ENCODE peak calls at places on chromosomes 4 and X, in five cellular contexts. Y is GM23338, D is HepG2, Z is A549, A is K562. U is an unnamed sample.

GRCh38 chr4:94457692-94458106 is 6.0 kb downstream of the PDLIM5 start:
- DNase-seq in A (no peak), Z (no peak), D (no peak), Y (peak), U (no peak)

GRCh38 chrX:147476008-147476407 is 435.7 kb upstream of the FMR1 start:
- DNase-seq in Y (peak), Z (peak), D (peak), A (no peak), U (no peak)

GRCh38 chrX:133394765-133395164 is 20.5 kb downstream of the GPC4 start:
- DNase-seq in A (no peak), Y (no peak), Z (no peak), D (no peak), U (no peak)

GRCh38 chrX:20252392-20253231 is 14.1 kb downstream of the RPS6KA3 start:
- DNase-seq in D (peak), Z (peak), A (peak), Y (peak), U (no peak)

GRCh38 chrX:3216581-3216980 is 129.9 kb downstream of the MXRA5 start:
- DNase-seq in A (no peak), D (no peak), Y (no peak), Z (no peak), U (no peak)

GRCh38 chrX:48714573-48714972 is 18.0 kb downstream of the SUV39H1 start:
- DNase-seq in D (no peak), Y (no peak), Z (no peak), A (no peak), U (no peak)

GRCh38 chrX:54785901-54786300 is 12.2 kb downstream of the ITIH6 start:
- DNase-seq in Z (peak), D (peak), A (peak), Y (peak), U (no peak)

GRCh38 chr4:154590329-154591006 is at the start of gene FGA:
- DNase-seq in Z (peak), Y (peak), A (no peak), D (peak), U (no peak)

GRCh38 chr4:72886602-72887001 is 182.9 kb downstream of the COX18 start:
- DNase-seq in A (peak), D (no peak), Y (peak), Z (no peak), U (no peak)

GRCh38 chrX:116317409-116317808 is 119.0 kb upstream of the SLC6A14 start:
- DNase-seq in Y (peak), D (no peak), Z (no peak), A (no peak), U (no peak)

DNA sequence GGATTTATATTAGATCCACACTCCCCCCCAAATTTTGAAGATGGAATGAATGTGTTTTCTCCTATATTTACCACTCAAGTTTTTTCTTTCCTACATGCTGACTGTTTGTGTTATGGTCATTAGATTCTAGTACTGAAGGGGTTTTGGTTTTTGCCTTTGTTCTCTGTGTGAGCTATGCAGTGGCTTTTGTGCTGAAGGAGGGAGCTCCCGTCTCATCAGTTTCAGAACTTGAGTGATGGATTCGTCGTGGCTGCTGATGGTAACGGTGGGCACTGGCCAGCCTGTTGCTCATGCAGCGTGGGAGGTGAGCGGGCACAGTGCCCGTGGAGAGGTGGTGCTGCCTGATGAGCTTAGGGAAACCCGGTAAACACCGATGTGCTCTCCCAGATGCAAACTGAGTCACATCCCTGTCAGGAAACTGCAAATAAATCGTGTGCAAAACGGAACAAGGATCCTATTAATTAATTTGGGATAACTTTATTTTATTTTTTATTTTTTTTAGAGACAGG is 101.5 kb downstream of the SORBS2 start:
- DNase-seq in A (no peak), D (no peak), Y (no peak), Z (no peak), U (no peak)
- TF ChIP-seq JUNB in A (no peak), D (no peak), Y (no peak), Z (no peak), U (no peak)

DNA sequence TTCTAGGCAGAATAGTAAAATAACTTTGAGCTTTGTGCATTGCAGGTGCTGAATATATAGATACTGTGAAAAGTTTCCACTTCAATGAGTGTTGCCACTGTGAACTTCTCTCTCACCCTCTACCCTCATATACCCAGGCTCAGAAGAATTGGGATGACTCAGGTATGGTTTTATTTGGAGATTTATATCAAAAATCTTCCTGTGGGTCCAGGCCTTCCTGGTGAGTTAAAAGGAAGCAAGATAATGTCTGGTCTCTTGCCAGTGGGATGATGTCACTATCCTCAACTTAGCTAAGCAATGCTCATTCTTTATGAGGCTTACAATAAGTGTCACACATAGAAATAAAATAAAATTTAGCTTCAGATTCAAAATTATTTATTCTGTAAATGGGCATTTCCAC is 153.3 kb upstream of the TENT5D start:
- DNase-seq in D (no peak), A (no peak), Y (no peak), Z (no peak), U (no peak)
- TF ChIP-seq JUNB in D (no peak), A (no peak), Y (no peak), Z (no peak), U (no peak)

DNA sequence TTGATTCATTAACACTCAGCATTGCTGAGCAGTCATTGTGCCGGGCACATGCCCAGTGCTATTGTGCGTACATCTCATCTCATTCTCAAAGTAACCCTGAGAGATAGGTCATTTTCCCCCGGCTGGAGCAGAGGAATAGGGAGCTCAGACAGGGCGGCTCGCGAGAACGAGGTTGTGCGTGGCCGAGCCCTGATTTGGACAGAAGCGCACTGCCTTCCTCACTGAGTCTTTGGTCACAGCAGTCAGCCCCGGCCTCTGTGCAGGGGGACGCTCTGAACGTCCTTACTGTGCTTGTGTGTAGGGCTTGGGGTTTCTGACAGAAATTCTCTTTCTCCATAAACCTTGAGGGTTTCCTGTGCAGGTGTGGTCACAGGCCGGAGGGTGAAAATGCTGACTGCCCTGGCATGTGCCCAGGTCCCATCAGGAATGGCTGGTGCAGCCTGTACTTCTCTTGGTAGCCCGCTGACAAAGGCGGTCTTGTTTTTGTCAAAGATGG is 39.5 kb downstream of the NOP14 start:
- DNase-seq in Y (no peak), A (no peak), D (no peak), Z (no peak), U (no peak)
- TF ChIP-seq JUNB in Y (no peak), A (no peak), D (no peak), Z (no peak), U (no peak)

GRCh38 chrX:40058719-40059118 is 39.0 kb downstream of the BCOR start:
- DNase-seq in A (no peak), Z (no peak), D (no peak), Y (no peak), U (no peak)
- TF ChIP-seq JUNB in A (no peak), Z (no peak), D (no peak), Y (no peak), U (no peak)

GRCh38 chr4:47209833-47210232 is 178.5 kb downstream of the GABRB1 start:
- DNase-seq in Z (no peak), Y (no peak), A (no peak), D (no peak), U (no peak)
- TF ChIP-seq JUNB in Z (no peak), Y (no peak), A (no peak), D (no peak), U (no peak)

GRCh38 chr4:142809559-142809958 is 36.5 kb downstream of the INPP4B start:
- DNase-seq in Y (no peak), D (no peak), Z (no peak), A (no peak), U (no peak)
- TF ChIP-seq JUNB in Y (no peak), D (no peak), Z (no peak), A (no peak), U (no peak)

U was measured in GM12878.